ENCODE peak calls at places on chromosomes 13 and 19, in four cellular contexts. I is H9, B is IMR-90, L is neuronal stem cell. G is an unnamed sample.

GRCh38 chr19:32798201-32798600 is 71.4 kb downstream of the SLC7A9 start:
- DNase-seq in I (no peak), B (no peak), L (no peak), G (no peak)

GRCh38 chr13:111342716-111343115 is 22.3 kb downstream of the TEX29 start:
- DNase-seq in I (peak; percentile 12), B (no peak), L (no peak), G (no peak)

GRCh38 chr13:27006519-27007161 is 165.0 kb downstream of the USP12 start:
- DNase-seq in I (peak; percentile 59), B (peak; percentile 12), L (no peak), G (no peak)

GRCh38 chr13:26495749-26496148 is 61.7 kb upstream of the WASF3 start:
- DNase-seq in I (no peak), B (no peak), L (no peak), G (no peak)

GRCh38 chr13:99471231-99472202 is 29.8 kb upstream of the TM9SF2 start:
- DNase-seq in I (no peak), B (peak; percentile 30), L (no peak), G (no peak)

GRCh38 chr13:50712882-50713281 is 130.6 kb downstream of the DLEU7 start:
- DNase-seq in I (no peak), B (no peak), L (no peak), G (no peak)

GRCh38 chr13:109785141-109785891 is 1.1 kb downstream of the IRS2 start:
- DNase-seq in I (peak; percentile 42), B (peak; percentile 57), L (no peak), G (no peak)

GRCh38 chr19:48424694-48425219 is 21.0 kb upstream of the GRWD1 start:
- DNase-seq in I (peak; percentile 53), B (peak; percentile 72), L (no peak), G (no peak)

GRCh38 chr13:19634129-19634740 is 776 bp downstream of the MPHOSPH8 start:
- DNase-seq in I (no peak), B (peak; percentile 57), L (no peak), G (no peak)

GRCh38 chr19:1445932-1446712 is 3.8 kb upstream of the APC2 start:
- DNase-seq in I (no peak), B (no peak), L (peak; percentile 78), G (no peak)

GRCh38 chr13:30416471-30416870 is 5.8 kb upstream of the UBE2L5 start:
- DNase-seq in I (no peak), B (no peak), L (no peak), G (no peak)

GRCh38 chr13:30421093-30422055 is 919 bp upstream of the UBE2L5 start:
- DNase-seq in I (peak; percentile 64), B (peak; percentile 80), L (peak; percentile 74), G (peak; percentile 78)

GRCh38 chr13:30418886-30419459 is 3.3 kb upstream of the UBE2L5 start:
- DNase-seq in I (no peak), B (no peak), L (no peak), G (no peak)

GRCh38 chr13:30415430-30416030 is 6.8 kb upstream of the UBE2L5 start:
- DNase-seq in I (no peak), B (no peak), L (no peak), G (no peak)

DNA sequence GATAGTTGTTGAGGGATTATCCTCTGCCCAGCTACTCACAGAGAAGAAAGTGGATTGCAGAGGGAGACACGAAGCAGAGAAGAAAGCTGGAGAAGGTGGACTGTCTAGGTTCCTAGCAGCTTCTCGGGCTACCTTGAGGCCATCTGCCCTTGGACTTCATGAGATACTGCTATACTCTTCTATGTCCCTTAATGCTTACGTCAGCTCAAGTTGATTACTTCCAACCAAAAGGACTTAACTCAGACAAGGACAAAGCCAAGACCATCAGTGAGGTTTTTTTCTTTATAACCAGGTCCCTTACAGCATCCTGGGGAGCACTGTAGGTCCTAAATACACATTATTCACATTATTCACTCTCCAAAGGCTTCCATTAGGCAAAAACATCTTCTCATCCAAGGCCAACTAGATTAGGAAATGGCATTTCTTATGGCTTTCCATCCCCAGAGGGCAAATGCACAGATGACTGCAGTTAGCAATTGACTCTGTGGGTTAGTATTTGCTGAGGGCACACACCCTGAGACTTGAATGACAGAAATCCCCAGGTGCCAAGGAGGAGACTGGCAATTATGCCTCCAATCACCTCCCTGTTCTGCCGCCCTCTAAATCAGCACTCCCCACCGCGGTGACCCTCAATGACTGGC is 4.1 kb upstream of the UBE2L5 start:
- DNase-seq in I (no peak), B (no peak), L (no peak), G (no peak)
- H2AK5ac ChIP-seq in I (no peak overlapping the region), B (no peak overlapping the region), L (no peak overlapping the region), G (no peak overlapping the region)

GRCh38 chr19:15538774-15539173 is 30.4 kb downstream of the CYP4F22 start:
- DNase-seq in I (no peak), B (peak; percentile 4), L (no peak), G (no peak)
- H2AK5ac ChIP-seq in I (no peak overlapping the region), B (no peak overlapping the region), L (no peak overlapping the region), G (no peak overlapping the region)

DNA sequence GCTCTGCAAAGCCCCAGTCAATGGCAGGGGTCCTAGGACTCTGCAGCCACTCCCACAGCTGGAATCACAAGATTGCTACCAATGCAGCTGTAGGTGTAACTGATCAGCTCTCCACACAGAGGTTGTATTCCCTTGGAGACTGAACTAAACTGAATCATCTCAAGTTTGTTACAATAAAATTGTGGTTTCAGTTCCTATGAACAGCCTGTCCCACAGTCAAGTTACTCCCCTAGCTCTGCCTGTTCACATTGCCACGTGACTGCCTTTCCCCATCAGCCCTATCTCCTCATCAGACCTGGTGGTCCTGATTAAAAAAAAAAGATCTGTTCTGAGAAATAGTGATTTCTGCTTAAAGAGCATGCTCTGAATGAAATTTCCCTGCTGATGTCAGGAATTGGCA is 287.9 kb upstream of the NBEA start:
- DNase-seq in I (no peak), B (no peak), L (no peak), G (no peak)
- H2AK5ac ChIP-seq in I (no peak overlapping the region), B (no peak overlapping the region), L (no peak overlapping the region), G (no peak overlapping the region)

GRCh38 chr13:105276571-105276970 is 1258.9 kb downstream of the EFNB2 start:
- DNase-seq in I (no peak), B (no peak), L (no peak), G (no peak)
- H2AK5ac ChIP-seq in I (no peak overlapping the region), B (no peak overlapping the region), L (no peak overlapping the region), G (no peak overlapping the region)

DNA sequence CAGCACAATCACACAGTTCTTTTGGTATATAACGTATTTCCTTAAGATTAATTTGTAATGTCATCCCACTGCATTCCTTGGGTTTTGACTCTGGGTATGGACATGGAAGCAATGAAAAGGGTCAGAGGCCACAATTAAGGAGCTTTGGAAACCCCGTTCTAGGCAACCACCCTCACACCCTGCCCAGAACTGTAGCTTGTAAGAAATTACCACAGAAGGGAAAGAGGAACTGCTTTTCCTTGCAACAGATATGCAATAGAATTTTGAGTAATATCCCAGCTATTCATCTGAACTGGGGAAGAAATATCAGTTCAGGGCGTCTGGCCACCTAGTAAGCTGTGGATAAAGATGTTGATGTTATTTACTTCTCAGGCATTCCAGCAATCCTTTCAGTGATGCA is 980 bp upstream of the CLC start:
- DNase-seq in I (no peak), B (no peak), L (no peak), G (no peak)
- H2AK5ac ChIP-seq in I (no peak overlapping the region), B (no peak overlapping the region), L (no peak overlapping the region), G (no peak overlapping the region)